ENCODE peak calls at places on chromosomes 16 and 17, in six cellular contexts. L is GM20000, U is WERI-Rb-1, G is GM12864, D is gastrocnemius medialis, E is left ventricle myocardium inferior. B is an unnamed sample.

GRCh38 chr17:50944054-50944901 is 78.1 kb upstream of the TOB1 start:
- DNase-seq in L (peak), D (peak), E (peak), U (peak), G (no peak), B (peak)

GRCh38 chr16:89175280-89176146 is 4.0 kb downstream of the CDH15 start:
- DNase-seq in E (no peak), G (no peak), L (no peak), U (no peak), D (no peak), B (no peak)

GRCh38 chr17:73103661-73104335 is 11.3 kb upstream of the SLC39A11 start:
- DNase-seq in E (no peak), U (no peak), G (no peak), L (no peak), D (no peak), B (no peak)

GRCh38 chr17:29237476-29238132 is 9.1 kb upstream of the CRYBA1 start:
- DNase-seq in E (no peak), G (no peak), U (no peak), D (no peak), L (no peak), B (no peak)

GRCh38 chr17:82924812-82925211 is 85.0 kb upstream of the ZNF750 start:
- DNase-seq in G (no peak), U (no peak), E (no peak), D (no peak), L (no peak), B (no peak)

GRCh38 chr17:42387221-42387657 is 1.0 kb downstream of the STAT3 start:
- DNase-seq in G (no peak), L (no peak), E (no peak), D (no peak), U (no peak), B (no peak)

GRCh38 chr17:9427460-9428315 is 147.9 kb downstream of the STX8 start:
- DNase-seq in G (no peak), U (no peak), E (peak), D (peak), L (no peak), B (peak)

GRCh38 chr17:77210331-77210730 is 69.6 kb downstream of the SEC14L1 start:
- DNase-seq in G (no peak), D (peak), L (no peak), U (no peak), E (no peak), B (no peak)

GRCh38 chr16:11251525-11252481 is 4.2 kb downstream of the SOCS1 start:
- DNase-seq in L (peak), G (no peak), D (no peak), U (no peak), E (no peak), B (no peak)

GRCh38 chr17:38448208-38448776 is 20.0 kb downstream of the ARHGAP23 start:
- DNase-seq in G (no peak), D (no peak), U (no peak), E (no peak), L (no peak), B (no peak)

GRCh38 chr17:48051278-48051677 is 3.1 kb downstream of the NFE2L1 start:
- DNase-seq in G (no peak), L (no peak), E (no peak), U (no peak), D (peak), B (no peak)

GRCh38 chr16:54812229-54812628 is 118.4 kb upstream of the IRX5 start:
- DNase-seq in D (no peak), G (no peak), E (no peak), U (no peak), L (no peak), B (no peak)

GRCh38 chr16:81608515-81609209 is 164.1 kb downstream of the CMIP start:
- DNase-seq in E (no peak), G (no peak), U (no peak), D (peak), L (peak), B (no peak)

GRCh38 chr16:66344533-66345145 is 21.9 kb upstream of the CDH5 start:
- DNase-seq in G (no peak), L (peak), E (no peak), D (no peak), U (peak), B (no peak)

GRCh38 chr17:69047368-69048263 is 13.1 kb downstream of the ABCA9 start:
- DNase-seq in G (no peak), D (peak), U (no peak), L (no peak), E (peak), B (no peak)

GRCh38 chr16:83533193-83533592 is 274.6 kb upstream of the HSBP1 start:
- DNase-seq in L (no peak), U (no peak), D (no peak), E (no peak), G (no peak), B (no peak)

GRCh38 chr16:21083729-21084268 is 66.8 kb downstream of the DNAH3 start:
- DNase-seq in U (peak), E (peak), G (no peak), D (peak), L (peak), B (peak)

GRCh38 chr17:47708864-47709541 is 15.0 kb downstream of the TBKBP1 start:
- DNase-seq in E (peak), D (no peak), U (no peak), L (no peak), G (no peak), B (peak)

GRCh38 chr16:19163215-19163614 is 4.8 kb upstream of the SYT17 start:
- DNase-seq in G (no peak), E (no peak), L (no peak), D (no peak), U (no peak), B (no peak)

GRCh38 chr17:46020023-46020735 is 21.1 kb downstream of the STH start:
- DNase-seq in G (no peak), D (no peak), E (no peak), U (no peak), L (peak), B (no peak)

GRCh38 chr16:20811889-20812439 is 5.6 kb downstream of the REXO5 start:
- DNase-seq in E (no peak), D (no peak), G (no peak), L (no peak), U (no peak), B (no peak)

GRCh38 chr17:17810374-17811248 is 26.2 kb downstream of the SREBF1 start:
- DNase-seq in G (no peak), D (no peak), L (no peak), U (no peak), E (no peak), B (peak)

GRCh38 chr17:43428524-43428923 is 29.7 kb downstream of the ARL4D start:
- DNase-seq in U (no peak), E (no peak), D (no peak), L (no peak), G (no peak), B (no peak)
- TF ChIP-seq CTCF in U (peak), E (no peak), D (no peak), L (no peak), G (peak), B (no peak)

GRCh38 chr17:21540502-21540901 is 151.8 kb upstream of the KCNJ18 start:
- DNase-seq in G (no peak), E (no peak), U (no peak), L (no peak), D (no peak), B (no peak)
- TF ChIP-seq CTCF in G (no peak), E (no peak), U (no peak), L (no peak), D (no peak), B (no peak)

GRCh38 chr16:30979170-30980067 is 5.6 kb upstream of the HSD3B7 start:
- DNase-seq in G (no peak), L (no peak), U (no peak), E (no peak), D (no peak), B (no peak)

GRCh38 chr16:30980434-30980833 is 4.6 kb upstream of the HSD3B7 start:
- DNase-seq in U (no peak), D (no peak), E (no peak), G (no peak), L (no peak), B (no peak)

GRCh38 chr16:30976486-30976885 is 8.5 kb upstream of the HSD3B7 start:
- DNase-seq in U (no peak), G (no peak), E (no peak), D (no peak), L (no peak), B (no peak)

GRCh38 chr16:30980068-30980371 is 5.0 kb upstream of the HSD3B7 start:
- DNase-seq in E (no peak), L (no peak), U (no peak), G (no peak), D (no peak), B (no peak)

DNA sequence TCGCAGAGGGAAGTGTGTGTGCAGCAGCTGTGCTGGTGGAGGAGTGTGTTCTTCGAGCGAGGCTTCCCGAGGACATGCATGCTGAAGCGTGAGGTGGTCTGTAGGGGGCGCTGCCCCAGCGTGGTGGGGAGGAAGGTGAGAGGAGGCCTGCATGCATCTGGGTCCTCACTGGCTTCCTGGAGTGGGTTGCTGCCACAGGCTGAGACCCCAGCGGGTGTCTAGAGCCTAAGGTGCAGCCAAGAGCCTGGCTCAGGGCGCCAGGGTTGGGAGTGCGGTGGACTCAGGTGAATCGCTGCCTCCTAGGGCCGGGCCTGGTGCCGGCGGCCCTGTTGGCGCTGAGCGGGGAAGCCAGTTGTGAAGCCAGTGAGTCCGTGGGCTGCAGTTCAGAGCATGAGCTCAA is 7.5 kb upstream of the HSD3B7 start:
- DNase-seq in E (no peak), D (no peak), G (no peak), U (peak), L (no peak), B (peak)
- TF ChIP-seq CTCF in E (no peak), D (no peak), G (peak), U (peak), L (no peak), B (peak)

GRCh38 chr16:30949655-30950515 is 1.0 kb downstream of the ORAI3 start:
- DNase-seq in U (peak), L (peak), E (peak), G (no peak), D (peak), B (peak)
- TF ChIP-seq CTCF in U (peak), L (peak), E (no peak), G (peak), D (no peak), B (no peak)

DNA sequence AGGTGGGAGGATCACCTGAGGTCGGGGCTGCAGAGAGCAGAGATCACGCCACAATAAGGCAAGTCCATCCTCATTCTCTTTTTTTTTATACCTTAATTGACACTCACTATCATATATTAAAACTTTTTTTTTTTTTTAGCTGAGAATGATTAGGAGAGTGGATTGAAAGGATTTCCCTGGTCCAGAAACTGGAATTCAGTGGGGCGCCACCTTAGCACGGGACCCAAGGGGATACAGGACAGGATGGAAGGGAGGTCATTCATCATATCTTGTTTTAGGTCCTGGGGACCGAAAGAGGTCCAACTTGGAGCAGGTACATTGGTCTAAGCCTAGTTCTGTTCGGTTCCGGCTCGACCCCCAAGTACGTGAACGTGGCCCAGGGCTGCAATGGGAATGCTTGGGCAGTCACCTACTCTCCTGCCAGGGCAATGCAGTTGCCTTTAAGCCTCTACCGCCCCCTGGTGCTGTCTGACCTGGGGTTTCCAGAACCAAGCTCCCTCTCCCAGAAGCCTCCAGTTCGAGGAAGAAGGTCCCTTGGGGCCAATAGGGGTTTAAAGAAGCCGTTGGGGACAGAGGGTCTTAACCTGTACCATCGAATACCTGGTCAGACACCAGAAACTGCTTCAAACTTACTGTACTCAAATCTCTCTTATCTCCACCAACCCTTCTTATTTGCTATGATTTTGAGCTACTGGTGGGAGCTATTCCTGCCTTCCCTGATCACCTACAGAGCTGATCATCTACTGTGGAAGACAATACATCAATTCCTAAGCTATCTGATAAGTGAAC is 19.9 kb upstream of the GPATCH8 start:
- DNase-seq in D (peak), L (peak), E (peak), U (peak), G (peak), B (peak)
- TF ChIP-seq CTCF in D (peak), L (peak), E (peak), U (peak), G (peak), B (no peak)

GRCh38 chr16:68066763-68067162 is 18.4 kb upstream of the NFATC3 start:
- DNase-seq in U (no peak), D (no peak), L (no peak), E (no peak), G (no peak), B (no peak)

GRCh38 chr16:68068926-68069325 is 16.2 kb upstream of the NFATC3 start:
- DNase-seq in D (no peak), E (no peak), G (no peak), U (no peak), L (no peak), B (no peak)

GRCh38 chr16:68062910-68063393 is 22.2 kb upstream of the NFATC3 start:
- DNase-seq in G (no peak), D (no peak), U (no peak), E (no peak), L (no peak), B (no peak)

GRCh38 chr16:68064791-68065365 is 20.3 kb upstream of the NFATC3 start:
- DNase-seq in L (peak), E (peak), D (peak), U (peak), G (no peak), B (peak)

GRCh38 chr16:68065716-68066305 is 19.4 kb upstream of the NFATC3 start:
- DNase-seq in E (no peak), L (no peak), D (no peak), U (no peak), G (no peak), B (no peak)
- TF ChIP-seq CTCF in E (no peak), L (no peak), D (no peak), U (no peak), G (no peak), B (no peak)

DNA sequence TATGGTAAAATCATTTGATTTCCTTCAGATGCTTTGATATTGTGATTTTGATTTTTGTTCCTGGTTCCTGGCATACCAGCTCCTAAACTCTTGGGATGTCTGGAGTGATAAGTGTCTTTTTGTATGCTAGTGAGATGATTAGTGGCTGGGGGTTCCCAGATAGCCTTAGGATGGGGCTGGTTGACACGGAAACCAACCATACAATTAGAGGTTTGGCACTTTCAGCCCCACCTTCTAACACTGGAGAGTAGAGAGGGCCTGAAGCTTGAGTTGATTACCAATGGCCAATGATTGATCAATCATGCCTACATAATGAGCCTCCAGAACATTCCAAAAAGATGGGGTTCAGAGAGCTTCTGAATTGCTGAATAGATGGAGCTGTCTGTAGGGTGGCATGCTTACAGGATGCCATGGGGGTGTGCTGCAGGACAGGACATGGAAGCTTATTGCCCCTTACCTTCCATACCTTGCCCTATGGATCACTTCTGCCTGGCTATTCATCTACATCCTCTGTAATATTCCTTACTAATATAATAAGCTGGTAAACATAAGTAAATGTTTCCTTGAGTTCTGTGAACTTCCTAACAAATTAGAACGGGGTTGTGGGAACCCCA is 22.8 kb downstream of the RNF112 start:
- DNase-seq in U (no peak), L (no peak), D (no peak), E (no peak), G (no peak), B (no peak)
- TF ChIP-seq CTCF in U (peak), L (no peak), D (no peak), E (no peak), G (peak), B (no peak)

DNA sequence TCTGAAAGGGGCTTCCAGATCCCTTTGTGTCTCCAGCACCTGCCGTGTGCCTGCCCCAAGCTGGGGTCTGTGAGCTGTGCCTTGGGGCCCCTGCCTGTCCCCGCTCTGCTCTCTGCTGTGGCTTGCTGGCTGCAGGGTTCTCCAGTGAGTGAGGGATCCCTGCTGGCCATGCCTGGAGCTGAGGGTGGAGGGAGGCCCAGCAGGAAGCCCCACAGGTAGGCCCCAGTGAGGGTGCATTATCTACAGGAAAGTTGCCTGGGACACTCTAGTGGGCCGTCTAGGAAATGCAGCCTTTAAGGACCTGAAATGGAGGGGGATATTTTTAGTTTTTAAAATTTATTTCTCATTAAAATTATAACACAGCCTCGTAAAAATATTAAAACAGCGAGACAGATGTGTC is 50.9 kb downstream of the JPH3 start:
- DNase-seq in D (no peak), L (no peak), U (peak), E (no peak), G (no peak), B (no peak)
- TF ChIP-seq CTCF in D (no peak), L (no peak), U (peak), E (peak), G (peak), B (peak)

GRCh38 chr16:22086440-22086839 is 5.9 kb upstream of the VWA3A start:
- DNase-seq in U (no peak), D (no peak), E (no peak), G (no peak), L (no peak), B (no peak)
- TF ChIP-seq CTCF in U (no peak), D (no peak), E (no peak), G (no peak), L (no peak), B (no peak)

DNA sequence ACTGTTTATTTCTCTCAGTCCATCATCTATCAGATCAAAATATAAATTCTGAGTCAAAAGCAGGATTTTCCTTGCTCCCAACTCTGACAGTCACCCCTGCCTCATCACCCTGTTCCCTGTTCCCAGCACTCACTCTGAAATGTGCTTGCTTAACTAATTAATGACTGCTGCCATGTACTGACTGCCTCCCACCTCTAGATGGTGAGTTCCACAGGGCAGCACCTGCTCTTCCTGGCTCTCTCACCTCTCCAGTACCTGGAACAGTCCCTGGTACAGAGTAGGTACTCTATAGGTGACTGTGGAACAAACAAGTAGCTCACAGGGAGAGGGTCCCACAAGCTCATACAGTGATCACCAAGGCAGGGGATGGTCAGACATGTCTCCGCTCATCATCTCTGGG is 114.3 kb upstream of the C16orf82 start:
- DNase-seq in E (no peak), D (no peak), G (no peak), U (no peak), L (no peak), B (no peak)
- TF ChIP-seq CTCF in E (no peak), D (no peak), G (no peak), U (no peak), L (no peak), B (no peak)